ENCODE peak calls at places on chromosomes 16 and 17, in eight cellular contexts. H is GM23248; Y is left ventricle myocardium inferior; E is GM13977; W is upper lobe of right lung; T is stimulated activated CD8-positive, alpha-beta memory T cell treated with anti-CD3 and anti-CD28 coated beads, Interleukin-7, amount 100 ng/mL, for 1 hour; D is myocyte; Z is CD4-positive, alpha-beta T cell. K is an unnamed sample.

GRCh38 chr16:26475579-26475978 is 591.1 kb upstream of the C16orf82 start:
- DNase-seq in H (no peak), Y (no peak), E (no peak), W (no peak), T (no peak), D (no peak), Z (no peak), K (no peak)

GRCh38 chr17:47742319-47743181 is 9.5 kb downstream of the TBX21 start:
- DNase-seq in H (no peak), Y (no peak), E (peak), W (no peak), T (no peak), D (no peak), Z (peak), K (no peak)

GRCh38 chr16:4213721-4214120 is 28.2 kb downstream of the SRL start:
- DNase-seq in H (peak), Y (no peak), E (no peak), W (no peak), T (no peak), D (no peak), Z (no peak), K (no peak)

GRCh38 chr17:42227849-42228696 is 33.8 kb upstream of the GHDC start:
- DNase-seq in H (peak), Y (no peak), E (no peak), W (no peak), T (no peak), D (peak), Z (no peak), K (no peak)

GRCh38 chr16:87464691-87465300 is 28.0 kb downstream of the ZCCHC14 start:
- DNase-seq in H (peak), Y (peak), E (peak), W (peak), T (no peak), D (peak), Z (peak), K (peak)

GRCh38 chr17:72416054-72416691 is 295.4 kb downstream of the SOX9 start:
- DNase-seq in H (no peak), Y (no peak), E (no peak), W (no peak), T (no peak), D (no peak), Z (no peak), K (no peak)

GRCh38 chr16:17803625-17804410 is 333.1 kb upstream of the XYLT1 start:
- DNase-seq in H (peak), Y (no peak), E (no peak), W (no peak), T (no peak), D (no peak), Z (no peak), K (peak)

GRCh38 chr17:50559674-50560184 is 786 bp upstream of the CACNA1G start:
- DNase-seq in H (peak), Y (peak), E (peak), W (no peak), T (no peak), D (peak), Z (no peak), K (peak)

GRCh38 chr17:58534901-58535421 is 20.5 kb upstream of the MTMR4 start:
- DNase-seq in H (peak), Y (peak), E (no peak), W (no peak), T (no peak), D (peak), Z (no peak), K (peak)

GRCh38 chr16:81237282-81237681 is 1.2 kb upstream of the BCO1 start:
- DNase-seq in H (no peak), Y (peak), E (no peak), W (no peak), T (no peak), D (peak), Z (no peak), K (no peak)

GRCh38 chr17:64507418-64507766 is 615 bp downstream of the CEP95 start:
- DNase-seq in H (peak), Y (no peak), E (peak), W (no peak), T (peak), D (peak), Z (peak), K (peak)

GRCh38 chr17:27038676-27039075 is 255.2 kb upstream of the WSB1 start:
- DNase-seq in H (no peak), Y (no peak), E (no peak), W (no peak), T (no peak), D (no peak), Z (no peak), K (no peak)

GRCh38 chr17:68431661-68432071 is 25.6 kb downstream of the WIPI1 start:
- DNase-seq in H (peak), Y (no peak), E (peak), W (no peak), T (no peak), D (no peak), Z (peak), K (no peak)

GRCh38 chr16:17518441-17518840 is 47.7 kb upstream of the XYLT1 start:
- DNase-seq in H (peak), Y (no peak), E (no peak), W (no peak), T (no peak), D (no peak), Z (no peak), K (peak)